ENCODE peak calls at places on chromosomes 1 and 21, in seven cellular contexts. X is neural crest cell, V is NCI-H2029, G is IMR-90, K is GM12865, Q is lung microvascular endothelial cell, S is tibial nerve. M is an unnamed sample.

GRCh38 chr21:42533306-42533962 is 19.8 kb downstream of the SLC37A1 start:
- DNase-seq in X (no peak), V (no peak), G (no peak), K (no peak), Q (no peak), S (no peak), M (no peak)

GRCh38 chr21:43916691-43917514 is 51.9 kb downstream of the AGPAT3 start:
- DNase-seq in X (no peak), V (no peak), G (peak; percentile 21), K (peak; percentile 85), Q (no peak), S (no peak), M (peak; percentile 84)

GRCh38 chr1:40930174-40930573 is 49.3 kb upstream of the CTPS1 start:
- DNase-seq in X (no peak), V (peak; percentile 100), G (no peak), K (no peak), Q (no peak), S (no peak), M (no peak)

GRCh38 chr21:14523234-14523633 is 22.9 kb downstream of the SAMSN1 start:
- DNase-seq in X (no peak), V (no peak), G (no peak), K (peak; percentile 77), Q (no peak), S (no peak), M (peak; percentile 84)

GRCh38 chr1:73860421-73860950 is 337.5 kb downstream of the LRRIQ3 start:
- DNase-seq in X (no peak), V (no peak), G (no peak), K (no peak), Q (no peak), S (no peak), M (peak; percentile 71)

GRCh38 chr1:228081578-228082259 is 789 bp upstream of the ARF1 start:
- DNase-seq in X (no peak), V (no peak), G (no peak), K (peak; percentile 44), Q (no peak), S (no peak), M (peak; percentile 58)

GRCh38 chr1:97160796-97161195 is 439.2 kb downstream of the PTBP2 start:
- DNase-seq in X (no peak), V (no peak), G (peak; percentile 17), K (no peak), Q (peak; percentile 21), S (no peak), M (peak; percentile 56)

GRCh38 chr1:17765444-17766411 is 10.6 kb downstream of the ACTL8 start:
- DNase-seq in X (no peak), V (no peak), G (peak; percentile 98), K (no peak), Q (no peak), S (no peak), M (no peak)

GRCh38 chr1:48249868-48250267 is 27.4 kb downstream of the SLC5A9 start:
- DNase-seq in X (no peak), V (peak; percentile 42), G (no peak), K (no peak), Q (no peak), S (no peak), M (no peak)

GRCh38 chr1:201346337-201346939 is 31.0 kb downstream of the TNNT2 start:
- DNase-seq in X (peak; percentile 48), V (no peak), G (peak; percentile 61), K (peak; percentile 36), Q (peak; percentile 65), S (no peak), M (peak; percentile 44)

GRCh38 chr1:29123871-29124365 is at the start of gene TMEM200B:
- DNase-seq in X (no peak), V (no peak), G (no peak), K (no peak), Q (no peak), S (no peak), M (no peak)

GRCh38 chr1:206700445-206701036 is 15.8 kb downstream of the MAPKAPK2 start:
- DNase-seq in X (no peak), V (peak; percentile 36), G (peak; percentile 65), K (no peak), Q (no peak), S (no peak), M (no peak)

GRCh38 chr1:14613915-14614314 is 15.4 kb downstream of the KAZN start:
- DNase-seq in X (no peak), V (peak; percentile 64), G (no peak), K (no peak), Q (no peak), S (no peak), M (peak; percentile 14)

GRCh38 chr1:180218806-180219765 is 11.0 kb upstream of the LHX4 start:
- DNase-seq in X (no peak), V (no peak), G (no peak), K (no peak), Q (no peak), S (no peak), M (no peak)

GRCh38 chr1:229271448-229272120 is 673 bp downstream of the RAB4A start:
- DNase-seq in X (no peak), V (peak; percentile 1), G (peak; percentile 38), K (peak; percentile 49), Q (peak; percentile 29), S (no peak), M (peak; percentile 71)

GRCh38 chr1:9731051-9731537 is 79.6 kb downstream of the PIK3CD start:
- DNase-seq in X (no peak), V (no peak), G (no peak), K (peak; percentile 7), Q (no peak), S (no peak), M (no peak)

M was measured in OCI-M1.